ENCODE peak calls at places on chromosomes 7 and 10, in five cellular contexts. One of them, this sample, is unnamed.

GRCh38 chr7:32126843-32127242 is 56.6 kb upstream of the PDE1C start:
- DNase-seq in left cardiac atrium: no peak
- DNase-seq in epithelial cell of esophagus: no peak
- DNase-seq in ELF-1: peak
- DNase-seq in tibial artery: no peak
- DNase-seq in this sample: no peak

GRCh38 chr10:128054163-128054970 is 71.9 kb downstream of the MKI67 start:
- DNase-seq in left cardiac atrium: no peak
- DNase-seq in epithelial cell of esophagus: no peak
- DNase-seq in ELF-1: no peak
- DNase-seq in tibial artery: no peak
- DNase-seq in this sample: no peak

GRCh38 chr7:45021604-45022296 is 21.7 kb downstream of the CCM2 start:
- DNase-seq in left cardiac atrium: no peak
- DNase-seq in epithelial cell of esophagus: peak
- DNase-seq in ELF-1: no peak
- DNase-seq in tibial artery: no peak
- DNase-seq in this sample: no peak

GRCh38 chr7:30910369-30911073 is 1.1 kb upstream of the AQP1 start:
- DNase-seq in left cardiac atrium: no peak
- DNase-seq in epithelial cell of esophagus: no peak
- DNase-seq in ELF-1: no peak
- DNase-seq in tibial artery: no peak
- DNase-seq in this sample: no peak

GRCh38 chr10:132942101-132942739 is at the start of gene CFAP46:
- DNase-seq in left cardiac atrium: peak
- DNase-seq in epithelial cell of esophagus: peak
- DNase-seq in ELF-1: peak
- DNase-seq in tibial artery: no peak
- DNase-seq in this sample: peak

GRCh38 chr10:26697163-26697921 is at the start of gene PDSS1:
- DNase-seq in left cardiac atrium: peak
- DNase-seq in epithelial cell of esophagus: peak
- DNase-seq in ELF-1: peak
- DNase-seq in tibial artery: peak
- DNase-seq in this sample: peak

GRCh38 chr7:85464042-85464651 is 277.3 kb upstream of the SEMA3D start:
- DNase-seq in left cardiac atrium: no peak
- DNase-seq in epithelial cell of esophagus: no peak
- DNase-seq in ELF-1: no peak
- DNase-seq in tibial artery: no peak
- DNase-seq in this sample: no peak

GRCh38 chr7:129212126-129212525 is 12.7 kb upstream of the AHCYL2 start:
- DNase-seq in left cardiac atrium: no peak
- DNase-seq in epithelial cell of esophagus: no peak
- DNase-seq in ELF-1: no peak
- DNase-seq in tibial artery: no peak
- DNase-seq in this sample: no peak

GRCh38 chr7:30173058-30173897 is 38.5 kb downstream of the MTURN start:
- DNase-seq in left cardiac atrium: peak
- DNase-seq in epithelial cell of esophagus: peak
- DNase-seq in ELF-1: peak
- DNase-seq in tibial artery: peak
- DNase-seq in this sample: no peak

GRCh38 chr7:69864283-69864682 is 266.0 kb downstream of the AUTS2 start:
- DNase-seq in left cardiac atrium: no peak
- DNase-seq in epithelial cell of esophagus: no peak
- DNase-seq in ELF-1: no peak
- DNase-seq in tibial artery: no peak
- DNase-seq in this sample: no peak

GRCh38 chr7:41147651-41148360 is 555.1 kb downstream of the INHBA start:
- DNase-seq in left cardiac atrium: no peak
- DNase-seq in epithelial cell of esophagus: peak
- DNase-seq in ELF-1: no peak
- DNase-seq in tibial artery: no peak
- DNase-seq in this sample: no peak

GRCh38 chr10:29309465-29309864 is 20.6 kb downstream of the LYZL1 start:
- DNase-seq in left cardiac atrium: no peak
- DNase-seq in epithelial cell of esophagus: no peak
- DNase-seq in ELF-1: no peak
- DNase-seq in tibial artery: no peak
- DNase-seq in this sample: no peak

GRCh38 chr7:5692112-5692844 is 89.2 kb downstream of the RNF216 start:
- DNase-seq in left cardiac atrium: peak
- DNase-seq in epithelial cell of esophagus: peak
- DNase-seq in ELF-1: peak
- DNase-seq in tibial artery: peak
- DNase-seq in this sample: no peak

GRCh38 chr10:123649672-123650071 is 16.5 kb upstream of the GPR26 start:
- DNase-seq in left cardiac atrium: no peak
- DNase-seq in epithelial cell of esophagus: no peak
- DNase-seq in ELF-1: no peak
- DNase-seq in tibial artery: no peak
- DNase-seq in this sample: peak

GRCh38 chr7:154917214-154918160 is 85.4 kb downstream of the PAXIP1 start:
- DNase-seq in left cardiac atrium: no peak
- DNase-seq in epithelial cell of esophagus: no peak
- DNase-seq in ELF-1: peak
- DNase-seq in tibial artery: no peak
- DNase-seq in this sample: no peak

GRCh38 chr10:28111712-28112111 is 112.8 kb upstream of the ODAD2 start:
- DNase-seq in left cardiac atrium: no peak
- DNase-seq in epithelial cell of esophagus: peak
- DNase-seq in ELF-1: no peak
- DNase-seq in tibial artery: no peak
- DNase-seq in this sample: no peak

GRCh38 chr10:50679149-50679548 is 55.4 kb upstream of the SGMS1 start:
- DNase-seq in left cardiac atrium: no peak
- DNase-seq in epithelial cell of esophagus: no peak
- DNase-seq in ELF-1: no peak
- DNase-seq in tibial artery: no peak
- DNase-seq in this sample: peak

GRCh38 chr7:136600475-136600874 is 268.0 kb upstream of the CHRM2 start:
- DNase-seq in left cardiac atrium: no peak
- DNase-seq in epithelial cell of esophagus: no peak
- DNase-seq in ELF-1: no peak
- DNase-seq in tibial artery: no peak
- DNase-seq in this sample: no peak

GRCh38 chr10:11683529-11684320 is 58.5 kb upstream of the ECHDC3 start:
- DNase-seq in left cardiac atrium: no peak
- DNase-seq in epithelial cell of esophagus: no peak
- DNase-seq in ELF-1: no peak
- DNase-seq in tibial artery: no peak
- DNase-seq in this sample: no peak

GRCh38 chr10:63633677-63634487 is 112.7 kb downstream of the REEP3 start:
- DNase-seq in left cardiac atrium: no peak
- DNase-seq in epithelial cell of esophagus: peak
- DNase-seq in ELF-1: peak
- DNase-seq in tibial artery: no peak
- DNase-seq in this sample: no peak

GRCh38 chr10:97196213-97197029 is 10.7 kb upstream of the SLIT1 start:
- DNase-seq in left cardiac atrium: peak
- DNase-seq in epithelial cell of esophagus: peak
- DNase-seq in ELF-1: peak
- DNase-seq in tibial artery: peak
- DNase-seq in this sample: peak

GRCh38 chr7:154842608-154843007 is 160.3 kb downstream of the PAXIP1 start:
- DNase-seq in left cardiac atrium: no peak
- DNase-seq in epithelial cell of esophagus: no peak
- DNase-seq in ELF-1: no peak
- DNase-seq in tibial artery: no peak
- DNase-seq in this sample: no peak

GRCh38 chr10:121792198-121792597 is 135.6 kb downstream of the ATE1 start:
- DNase-seq in left cardiac atrium: peak
- DNase-seq in epithelial cell of esophagus: peak
- DNase-seq in ELF-1: peak
- DNase-seq in tibial artery: no peak
- DNase-seq in this sample: no peak

GRCh38 chr7:149455175-149455950 is 5.5 kb downstream of the ZNF777 start:
- DNase-seq in left cardiac atrium: no peak
- DNase-seq in epithelial cell of esophagus: no peak
- DNase-seq in ELF-1: no peak
- DNase-seq in tibial artery: no peak
- DNase-seq in this sample: no peak

GRCh38 chr7:136654406-136654805 is 214.0 kb upstream of the CHRM2 start:
- DNase-seq in left cardiac atrium: no peak
- DNase-seq in epithelial cell of esophagus: no peak
- DNase-seq in ELF-1: no peak
- DNase-seq in tibial artery: no peak
- DNase-seq in this sample: no peak